ENCODE peak calls at places on chromosomes 1 and 21, in seven cellular contexts. R is MG63; Y is H9; X is stimulated activated naive CD4-positive, alpha-beta T cell; A is stimulated activated CD4-positive, alpha-beta T cell treated with anti-CD3 and anti-CD28 coated beads, Interleukin-1b, Interleukin-23, amount 100 ng/mL, for 1 hour; D is NCI-H1105; Q is stimulated activated CD8-positive, alpha-beta memory T cell treated with anti-CD3 and anti-CD28 coated beads, Interleukin-4, amount 100 ng/mL, for 24 hours. N is an unnamed sample.

GRCh38 chr1:71766748-71767147 is 515.6 kb downstream of the NEGR1 start:
- DNase-seq in A (no peak), R (no peak), X (no peak), Q (no peak), D (no peak), Y (no peak), N (no peak)

GRCh38 chr1:43077273-43077672 is 94.8 kb downstream of the EBNA1BP2 start:
- DNase-seq in X (no peak), A (no peak), Y (no peak), R (no peak), Q (no peak), D (no peak), N (no peak)

GRCh38 chr1:212478467-212479025 is 45.8 kb downstream of the NENF start:
- DNase-seq in Q (no peak), X (no peak), D (no peak), R (no peak), Y (no peak), A (no peak), N (no peak)

GRCh38 chr1:12407050-12407961 is 177.5 kb downstream of the VPS13D start:
- DNase-seq in A (no peak), D (no peak), X (no peak), Y (no peak), Q (no peak), R (peak; percentile 68), N (no peak)

GRCh38 chr1:230306158-230306557 is 120.0 kb downstream of the PGBD5 start:
- DNase-seq in Y (no peak), X (no peak), Q (peak; percentile 15), R (no peak), D (no peak), A (no peak), N (no peak)

GRCh38 chr1:27567183-27567526 is 36.8 kb downstream of the AHDC1 start:
- DNase-seq in A (no peak), X (no peak), Q (no peak), Y (no peak), D (no peak), R (no peak), N (no peak)

GRCh38 chr1:160711528-160712311 is at the start of gene CD48:
- DNase-seq in A (no peak), R (no peak), D (no peak), Y (no peak), Q (no peak), X (peak; percentile 82), N (no peak)

GRCh38 chr1:176462671-176463225 is at the start of gene PAPPA2:
- DNase-seq in A (no peak), D (no peak), Y (no peak), Q (no peak), X (no peak), R (no peak), N (no peak)

GRCh38 chr1:245019904-245020486 is 134.8 kb upstream of the KIF26B start:
- DNase-seq in D (no peak), Q (no peak), X (no peak), Y (no peak), R (no peak), A (no peak), N (no peak)

GRCh38 chr1:157490337-157491165 is 61.8 kb downstream of the FCRL5 start:
- DNase-seq in Q (peak; percentile 52), D (peak; percentile 47), X (no peak), Y (peak; percentile 87), R (peak; percentile 53), A (no peak), N (no peak)

GRCh38 chr21:41957991-41958766 is 4.4 kb upstream of the C2CD2 start:
- DNase-seq in Y (no peak), A (no peak), X (no peak), D (peak; percentile 38), Q (no peak), R (peak; percentile 92), N (no peak)

GRCh38 chr1:1157426-1157913 is 16.2 kb upstream of the TTLL10 start:
- DNase-seq in X (no peak), Q (peak; percentile 48), Y (peak; percentile 84), R (peak; percentile 88), D (no peak), A (no peak), N (peak; percentile 28)

GRCh38 chr1:228697209-228698016 is 37.9 kb upstream of the RHOU start:
- DNase-seq in Y (no peak), A (no peak), R (peak; percentile 54), D (peak; percentile 11), X (no peak), Q (no peak), N (no peak)

GRCh38 chr1:43367026-43367903 is 546 bp downstream of the ELOVL1 start:
- DNase-seq in R (peak; percentile 91), Y (no peak), X (no peak), Q (no peak), A (no peak), D (no peak), N (no peak)

GRCh38 chr1:51616903-51617708 is at the start of gene OSBPL9:
- DNase-seq in D (peak; percentile 90), A (peak; percentile 69), X (peak; percentile 86), R (peak; percentile 81), Q (peak; percentile 78), Y (peak; percentile 95), N (peak; percentile 80)

GRCh38 chr21:34166468-34166867 is 93.1 kb downstream of the MRPS6 start:
- DNase-seq in D (no peak), X (no peak), R (peak; percentile 39), A (no peak), Q (no peak), Y (no peak), N (no peak)

GRCh38 chr1:192879416-192879815 is 70.6 kb downstream of the RGS2 start:
- DNase-seq in Q (no peak), Y (no peak), R (no peak), X (no peak), A (no peak), D (no peak), N (no peak)

GRCh38 chr1:42820813-42821212 is 3.6 kb upstream of the SVBP start:
- DNase-seq in Q (no peak), Y (no peak), X (no peak), A (no peak), R (no peak), D (no peak), N (no peak)

GRCh38 chr1:206816390-206817287 is 44.3 kb upstream of the IL10 start:
- DNase-seq in X (peak; percentile 61), A (no peak), R (no peak), D (no peak), Q (no peak), Y (no peak), N (no peak)

GRCh38 chr1:169109561-169110134 is 3.2 kb downstream of the ATP1B1 start:
- DNase-seq in Q (no peak), A (no peak), X (no peak), Y (no peak), D (no peak), R (no peak), N (no peak)

GRCh38 chr1:26259578-26259977 is 20.3 kb upstream of the SH3BGRL3 start:
- DNase-seq in X (no peak), Y (no peak), R (no peak), Q (no peak), A (no peak), D (no peak), N (no peak)

GRCh38 chr1:207698822-207699483 is 52.9 kb upstream of the CD46 start:
- DNase-seq in D (peak; percentile 21), Y (peak; percentile 74), Q (peak; percentile 13), R (peak; percentile 55), A (no peak), X (no peak), N (no peak)

GRCh38 chr1:31215083-31215570 is 24.6 kb downstream of the NKAIN1 start:
- DNase-seq in D (no peak), R (no peak), Q (no peak), Y (no peak), X (no peak), A (no peak), N (no peak)

GRCh38 chr1:4975856-4976255 is 321.4 kb downstream of the AJAP1 start:
- DNase-seq in D (no peak), X (no peak), R (no peak), A (no peak), Q (no peak), Y (no peak), N (no peak)

GRCh38 chr21:38769253-38769780 is 36.4 kb upstream of the ETS2 start:
- DNase-seq in R (peak; percentile 41), Q (no peak), A (no peak), Y (no peak), D (no peak), X (no peak), N (no peak)

GRCh38 chr1:203124546-203125317 is 2.8 kb upstream of the ADORA1 start:
- DNase-seq in X (no peak), R (no peak), D (peak; percentile 27), Q (no peak), Y (peak; percentile 15), A (no peak), N (no peak)

GRCh38 chr1:15151377-15151806 is 2.2 kb upstream of the TMEM51 start:
- DNase-seq in X (no peak), D (no peak), A (no peak), Y (no peak), Q (no peak), R (no peak), N (no peak)